ENCODE peak calls at places on chromosomes 2 and 18, in seven cellular contexts. One of them, this sample, is unnamed.

GRCh38 chr2:84846041-84846663 is 34.7 kb downstream of the TRABD2A start:
- DNase-seq in activated CD4-positive, alpha-beta T cell treated with anti-CD3 and anti-CD28 coated beads for 24 hours: no peak
- DNase-seq in hippocampal formation: no peak
- DNase-seq in effector CD4-positive, alpha-beta T cell: peak; percentile 26
- DNase-seq in hepatic stellate cell: peak; percentile 22
- DNase-seq in tibial nerve: no peak
- DNase-seq in activated T-cell treated with anti-CD3 and anti-CD28 coated beads, Interleukin-2, amount 50 U/mL, for 72 hours: peak; percentile 52
- DNase-seq in this sample: no peak

GRCh38 chr18:31739651-31740050 is 21.0 kb downstream of the SLC25A52 start:
- DNase-seq in tibial nerve: no peak
- DNase-seq in effector CD4-positive, alpha-beta T cell: no peak
- DNase-seq in hepatic stellate cell: no peak
- DNase-seq in activated CD4-positive, alpha-beta T cell treated with anti-CD3 and anti-CD28 coated beads for 24 hours: no peak
- DNase-seq in activated T-cell treated with anti-CD3 and anti-CD28 coated beads, Interleukin-2, amount 50 U/mL, for 72 hours: no peak
- DNase-seq in hippocampal formation: no peak
- DNase-seq in this sample: no peak

GRCh38 chr2:17793293-17793692 is 23.0 kb upstream of the MSGN1 start:
- DNase-seq in hepatic stellate cell: no peak
- DNase-seq in activated T-cell treated with anti-CD3 and anti-CD28 coated beads, Interleukin-2, amount 50 U/mL, for 72 hours: no peak
- DNase-seq in hippocampal formation: no peak
- DNase-seq in tibial nerve: no peak
- DNase-seq in activated CD4-positive, alpha-beta T cell treated with anti-CD3 and anti-CD28 coated beads for 24 hours: no peak
- DNase-seq in effector CD4-positive, alpha-beta T cell: no peak
- DNase-seq in this sample: no peak

GRCh38 chr2:241641631-241642030 is 4.1 kb downstream of the ATG4B start:
- DNase-seq in activated T-cell treated with anti-CD3 and anti-CD28 coated beads, Interleukin-2, amount 50 U/mL, for 72 hours: no peak
- DNase-seq in hippocampal formation: no peak
- DNase-seq in activated CD4-positive, alpha-beta T cell treated with anti-CD3 and anti-CD28 coated beads for 24 hours: no peak
- DNase-seq in tibial nerve: no peak
- DNase-seq in hepatic stellate cell: no peak
- DNase-seq in effector CD4-positive, alpha-beta T cell: no peak
- DNase-seq in this sample: no peak

GRCh38 chr2:237922641-237923361 is 44.0 kb upstream of the UBE2F start:
- DNase-seq in hippocampal formation: no peak
- DNase-seq in tibial nerve: no peak
- DNase-seq in effector CD4-positive, alpha-beta T cell: no peak
- DNase-seq in hepatic stellate cell: no peak
- DNase-seq in activated CD4-positive, alpha-beta T cell treated with anti-CD3 and anti-CD28 coated beads for 24 hours: no peak
- DNase-seq in activated T-cell treated with anti-CD3 and anti-CD28 coated beads, Interleukin-2, amount 50 U/mL, for 72 hours: peak; percentile 35
- DNase-seq in this sample: no peak

GRCh38 chr2:120786038-120786437 is 50.4 kb downstream of the GLI2 start:
- DNase-seq in activated CD4-positive, alpha-beta T cell treated with anti-CD3 and anti-CD28 coated beads for 24 hours: no peak
- DNase-seq in hepatic stellate cell: no peak
- DNase-seq in effector CD4-positive, alpha-beta T cell: no peak
- DNase-seq in hippocampal formation: no peak
- DNase-seq in tibial nerve: no peak
- DNase-seq in activated T-cell treated with anti-CD3 and anti-CD28 coated beads, Interleukin-2, amount 50 U/mL, for 72 hours: no peak
- DNase-seq in this sample: no peak

GRCh38 chr2:236176417-236176816 is 8.2 kb upstream of the GBX2 start:
- DNase-seq in effector CD4-positive, alpha-beta T cell: no peak
- DNase-seq in activated CD4-positive, alpha-beta T cell treated with anti-CD3 and anti-CD28 coated beads for 24 hours: no peak
- DNase-seq in hepatic stellate cell: no peak
- DNase-seq in activated T-cell treated with anti-CD3 and anti-CD28 coated beads, Interleukin-2, amount 50 U/mL, for 72 hours: no peak
- DNase-seq in hippocampal formation: no peak
- DNase-seq in tibial nerve: no peak
- DNase-seq in this sample: no peak

GRCh38 chr2:19038096-19039015 is 320.1 kb downstream of the OSR1 start:
- DNase-seq in activated T-cell treated with anti-CD3 and anti-CD28 coated beads, Interleukin-2, amount 50 U/mL, for 72 hours: no peak
- DNase-seq in effector CD4-positive, alpha-beta T cell: no peak
- DNase-seq in activated CD4-positive, alpha-beta T cell treated with anti-CD3 and anti-CD28 coated beads for 24 hours: no peak
- DNase-seq in hippocampal formation: no peak
- DNase-seq in tibial nerve: no peak
- DNase-seq in hepatic stellate cell: peak; percentile 17
- DNase-seq in this sample: no peak

GRCh38 chr2:74131901-74132300 is 15.8 kb downstream of the BOLA3 start:
- DNase-seq in activated T-cell treated with anti-CD3 and anti-CD28 coated beads, Interleukin-2, amount 50 U/mL, for 72 hours: no peak
- DNase-seq in activated CD4-positive, alpha-beta T cell treated with anti-CD3 and anti-CD28 coated beads for 24 hours: no peak
- DNase-seq in effector CD4-positive, alpha-beta T cell: no peak
- DNase-seq in hippocampal formation: no peak
- DNase-seq in tibial nerve: no peak
- DNase-seq in hepatic stellate cell: no peak
- DNase-seq in this sample: no peak

GRCh38 chr2:29462293-29462692 is 347.1 kb downstream of the CLIP4 start:
- DNase-seq in effector CD4-positive, alpha-beta T cell: no peak
- DNase-seq in tibial nerve: no peak
- DNase-seq in hepatic stellate cell: peak; percentile 25
- DNase-seq in activated T-cell treated with anti-CD3 and anti-CD28 coated beads, Interleukin-2, amount 50 U/mL, for 72 hours: no peak
- DNase-seq in hippocampal formation: no peak
- DNase-seq in activated CD4-positive, alpha-beta T cell treated with anti-CD3 and anti-CD28 coated beads for 24 hours: no peak
- DNase-seq in this sample: no peak

GRCh38 chr18:49974079-49974478 is 160.7 kb upstream of the ACAA2 start:
- DNase-seq in hepatic stellate cell: no peak
- DNase-seq in activated CD4-positive, alpha-beta T cell treated with anti-CD3 and anti-CD28 coated beads for 24 hours: no peak
- DNase-seq in tibial nerve: no peak
- DNase-seq in effector CD4-positive, alpha-beta T cell: no peak
- DNase-seq in activated T-cell treated with anti-CD3 and anti-CD28 coated beads, Interleukin-2, amount 50 U/mL, for 72 hours: no peak
- DNase-seq in hippocampal formation: no peak
- DNase-seq in this sample: no peak

GRCh38 chr18:23929362-23929940 is 85.1 kb upstream of the TTC39C start:
- DNase-seq in activated CD4-positive, alpha-beta T cell treated with anti-CD3 and anti-CD28 coated beads for 24 hours: no peak
- DNase-seq in hippocampal formation: no peak
- DNase-seq in effector CD4-positive, alpha-beta T cell: no peak
- DNase-seq in tibial nerve: no peak
- DNase-seq in activated T-cell treated with anti-CD3 and anti-CD28 coated beads, Interleukin-2, amount 50 U/mL, for 72 hours: peak; percentile 16
- DNase-seq in hepatic stellate cell: no peak
- DNase-seq in this sample: no peak

GRCh38 chr2:100957971-100958653 is 44.0 kb upstream of the RPL31 start:
- DNase-seq in activated T-cell treated with anti-CD3 and anti-CD28 coated beads, Interleukin-2, amount 50 U/mL, for 72 hours: no peak
- DNase-seq in hepatic stellate cell: peak; percentile 70
- DNase-seq in hippocampal formation: no peak
- DNase-seq in tibial nerve: peak; percentile 71
- DNase-seq in activated CD4-positive, alpha-beta T cell treated with anti-CD3 and anti-CD28 coated beads for 24 hours: no peak
- DNase-seq in effector CD4-positive, alpha-beta T cell: no peak
- DNase-seq in this sample: peak; percentile 79

GRCh38 chr2:233384811-233385488 is 30.7 kb downstream of the DGKD start:
- DNase-seq in hippocampal formation: no peak
- DNase-seq in tibial nerve: no peak
- DNase-seq in activated CD4-positive, alpha-beta T cell treated with anti-CD3 and anti-CD28 coated beads for 24 hours: no peak
- DNase-seq in hepatic stellate cell: no peak
- DNase-seq in activated T-cell treated with anti-CD3 and anti-CD28 coated beads, Interleukin-2, amount 50 U/mL, for 72 hours: no peak
- DNase-seq in effector CD4-positive, alpha-beta T cell: no peak
- DNase-seq in this sample: no peak

GRCh38 chr2:160742679-160743078 is 249.1 kb upstream of the RBMS1 start:
- DNase-seq in hippocampal formation: no peak
- DNase-seq in activated T-cell treated with anti-CD3 and anti-CD28 coated beads, Interleukin-2, amount 50 U/mL, for 72 hours: no peak
- DNase-seq in hepatic stellate cell: no peak
- DNase-seq in tibial nerve: peak; percentile 11
- DNase-seq in activated CD4-positive, alpha-beta T cell treated with anti-CD3 and anti-CD28 coated beads for 24 hours: no peak
- DNase-seq in effector CD4-positive, alpha-beta T cell: no peak
- DNase-seq in this sample: no peak

GRCh38 chr18:79940126-79940813 is 11.2 kb downstream of the SLC66A2 start:
- DNase-seq in hippocampal formation: no peak
- DNase-seq in activated T-cell treated with anti-CD3 and anti-CD28 coated beads, Interleukin-2, amount 50 U/mL, for 72 hours: no peak
- DNase-seq in effector CD4-positive, alpha-beta T cell: no peak
- DNase-seq in hepatic stellate cell: no peak
- DNase-seq in tibial nerve: no peak
- DNase-seq in activated CD4-positive, alpha-beta T cell treated with anti-CD3 and anti-CD28 coated beads for 24 hours: no peak
- DNase-seq in this sample: no peak

GRCh38 chr2:11824901-11825592 is 78.6 kb downstream of the LPIN1 start:
- DNase-seq in activated CD4-positive, alpha-beta T cell treated with anti-CD3 and anti-CD28 coated beads for 24 hours: no peak
- DNase-seq in effector CD4-positive, alpha-beta T cell: no peak
- DNase-seq in activated T-cell treated with anti-CD3 and anti-CD28 coated beads, Interleukin-2, amount 50 U/mL, for 72 hours: no peak
- DNase-seq in tibial nerve: no peak
- DNase-seq in hippocampal formation: no peak
- DNase-seq in hepatic stellate cell: no peak
- DNase-seq in this sample: no peak

GRCh38 chr2:72778410-72778809 is 47.4 kb downstream of the EXOC6B start:
- DNase-seq in activated CD4-positive, alpha-beta T cell treated with anti-CD3 and anti-CD28 coated beads for 24 hours: no peak
- DNase-seq in hepatic stellate cell: peak; percentile 34
- DNase-seq in activated T-cell treated with anti-CD3 and anti-CD28 coated beads, Interleukin-2, amount 50 U/mL, for 72 hours: no peak
- DNase-seq in effector CD4-positive, alpha-beta T cell: no peak
- DNase-seq in tibial nerve: no peak
- DNase-seq in hippocampal formation: no peak
- DNase-seq in this sample: no peak

GRCh38 chr2:19746611-19747309 is 155.0 kb downstream of the TTC32 start:
- DNase-seq in hepatic stellate cell: peak; percentile 39
- DNase-seq in activated T-cell treated with anti-CD3 and anti-CD28 coated beads, Interleukin-2, amount 50 U/mL, for 72 hours: peak; percentile 20
- DNase-seq in hippocampal formation: no peak
- DNase-seq in effector CD4-positive, alpha-beta T cell: no peak
- DNase-seq in activated CD4-positive, alpha-beta T cell treated with anti-CD3 and anti-CD28 coated beads for 24 hours: no peak
- DNase-seq in tibial nerve: no peak
- DNase-seq in this sample: no peak

GRCh38 chr2:206438196-206438727 is 5.1 kb upstream of the ADAM23 start:
- DNase-seq in hippocampal formation: no peak
- DNase-seq in hepatic stellate cell: no peak
- DNase-seq in activated CD4-positive, alpha-beta T cell treated with anti-CD3 and anti-CD28 coated beads for 24 hours: no peak
- DNase-seq in effector CD4-positive, alpha-beta T cell: no peak
- DNase-seq in activated T-cell treated with anti-CD3 and anti-CD28 coated beads, Interleukin-2, amount 50 U/mL, for 72 hours: no peak
- DNase-seq in tibial nerve: no peak
- DNase-seq in this sample: no peak

GRCh38 chr2:85795331-85796045 is 41.7 kb downstream of the ATOH8 start:
- DNase-seq in hepatic stellate cell: no peak
- DNase-seq in tibial nerve: no peak
- DNase-seq in activated CD4-positive, alpha-beta T cell treated with anti-CD3 and anti-CD28 coated beads for 24 hours: no peak
- DNase-seq in hippocampal formation: no peak
- DNase-seq in effector CD4-positive, alpha-beta T cell: no peak
- DNase-seq in activated T-cell treated with anti-CD3 and anti-CD28 coated beads, Interleukin-2, amount 50 U/mL, for 72 hours: no peak
- DNase-seq in this sample: no peak

GRCh38 chr2:43021791-43022500 is 204.5 kb downstream of the ZFP36L2 start:
- DNase-seq in tibial nerve: no peak
- DNase-seq in activated T-cell treated with anti-CD3 and anti-CD28 coated beads, Interleukin-2, amount 50 U/mL, for 72 hours: no peak
- DNase-seq in effector CD4-positive, alpha-beta T cell: no peak
- DNase-seq in hepatic stellate cell: no peak
- DNase-seq in hippocampal formation: peak; percentile 71
- DNase-seq in activated CD4-positive, alpha-beta T cell treated with anti-CD3 and anti-CD28 coated beads for 24 hours: no peak
- DNase-seq in this sample: no peak

GRCh38 chr2:241722896-241723454 is 11.5 kb upstream of the D2HGDH start:
- DNase-seq in activated CD4-positive, alpha-beta T cell treated with anti-CD3 and anti-CD28 coated beads for 24 hours: no peak
- DNase-seq in activated T-cell treated with anti-CD3 and anti-CD28 coated beads, Interleukin-2, amount 50 U/mL, for 72 hours: no peak
- DNase-seq in hippocampal formation: no peak
- DNase-seq in effector CD4-positive, alpha-beta T cell: no peak
- DNase-seq in hepatic stellate cell: no peak
- DNase-seq in tibial nerve: no peak
- DNase-seq in this sample: no peak

GRCh38 chr2:219662566-219662965 is 35.1 kb downstream of the SLC4A3 start:
- DNase-seq in hippocampal formation: no peak
- DNase-seq in activated T-cell treated with anti-CD3 and anti-CD28 coated beads, Interleukin-2, amount 50 U/mL, for 72 hours: no peak
- DNase-seq in activated CD4-positive, alpha-beta T cell treated with anti-CD3 and anti-CD28 coated beads for 24 hours: no peak
- DNase-seq in effector CD4-positive, alpha-beta T cell: no peak
- DNase-seq in hepatic stellate cell: no peak
- DNase-seq in tibial nerve: no peak
- DNase-seq in this sample: no peak

GRCh38 chr2:238379096-238379810 is 47.5 kb upstream of the ASB1 start:
- DNase-seq in tibial nerve: no peak
- DNase-seq in activated CD4-positive, alpha-beta T cell treated with anti-CD3 and anti-CD28 coated beads for 24 hours: no peak
- DNase-seq in hepatic stellate cell: peak; percentile 68
- DNase-seq in activated T-cell treated with anti-CD3 and anti-CD28 coated beads, Interleukin-2, amount 50 U/mL, for 72 hours: peak; percentile 44
- DNase-seq in hippocampal formation: no peak
- DNase-seq in effector CD4-positive, alpha-beta T cell: no peak
- DNase-seq in this sample: no peak

GRCh38 chr2:53131416-53131815 is 636.2 kb upstream of the CHAC2 start:
- DNase-seq in activated T-cell treated with anti-CD3 and anti-CD28 coated beads, Interleukin-2, amount 50 U/mL, for 72 hours: no peak
- DNase-seq in tibial nerve: no peak
- DNase-seq in hippocampal formation: no peak
- DNase-seq in activated CD4-positive, alpha-beta T cell treated with anti-CD3 and anti-CD28 coated beads for 24 hours: no peak
- DNase-seq in hepatic stellate cell: no peak
- DNase-seq in effector CD4-positive, alpha-beta T cell: no peak
- DNase-seq in this sample: no peak

GRCh38 chr2:165044505-165045303 is 89.4 kb upstream of the SLC38A11 start:
- DNase-seq in activated CD4-positive, alpha-beta T cell treated with anti-CD3 and anti-CD28 coated beads for 24 hours: no peak
- DNase-seq in tibial nerve: no peak
- DNase-seq in hepatic stellate cell: no peak
- DNase-seq in effector CD4-positive, alpha-beta T cell: no peak
- DNase-seq in hippocampal formation: no peak
- DNase-seq in activated T-cell treated with anti-CD3 and anti-CD28 coated beads, Interleukin-2, amount 50 U/mL, for 72 hours: no peak
- DNase-seq in this sample: no peak

GRCh38 chr18:75124551-75124950 is 84.4 kb downstream of the PTGR3 start:
- DNase-seq in effector CD4-positive, alpha-beta T cell: no peak
- DNase-seq in hepatic stellate cell: no peak
- DNase-seq in activated CD4-positive, alpha-beta T cell treated with anti-CD3 and anti-CD28 coated beads for 24 hours: no peak
- DNase-seq in tibial nerve: no peak
- DNase-seq in hippocampal formation: no peak
- DNase-seq in activated T-cell treated with anti-CD3 and anti-CD28 coated beads, Interleukin-2, amount 50 U/mL, for 72 hours: no peak
- DNase-seq in this sample: no peak

GRCh38 chr2:31012384-31012783 is 125.9 kb downstream of the GALNT14 start:
- DNase-seq in tibial nerve: no peak
- DNase-seq in activated CD4-positive, alpha-beta T cell treated with anti-CD3 and anti-CD28 coated beads for 24 hours: no peak
- DNase-seq in hippocampal formation: no peak
- DNase-seq in effector CD4-positive, alpha-beta T cell: no peak
- DNase-seq in hepatic stellate cell: no peak
- DNase-seq in activated T-cell treated with anti-CD3 and anti-CD28 coated beads, Interleukin-2, amount 50 U/mL, for 72 hours: no peak
- DNase-seq in this sample: no peak

GRCh38 chr2:237552911-237553310 is 13.5 kb upstream of the PRLH start:
- DNase-seq in activated CD4-positive, alpha-beta T cell treated with anti-CD3 and anti-CD28 coated beads for 24 hours: no peak
- DNase-seq in tibial nerve: no peak
- DNase-seq in hippocampal formation: no peak
- DNase-seq in hepatic stellate cell: no peak
- DNase-seq in effector CD4-positive, alpha-beta T cell: no peak
- DNase-seq in activated T-cell treated with anti-CD3 and anti-CD28 coated beads, Interleukin-2, amount 50 U/mL, for 72 hours: no peak
- DNase-seq in this sample: no peak

GRCh38 chr2:210964141-210964764 is 407.9 kb downstream of the CPS1 start:
- DNase-seq in hepatic stellate cell: no peak
- DNase-seq in tibial nerve: no peak
- DNase-seq in hippocampal formation: no peak
- DNase-seq in effector CD4-positive, alpha-beta T cell: no peak
- DNase-seq in activated T-cell treated with anti-CD3 and anti-CD28 coated beads, Interleukin-2, amount 50 U/mL, for 72 hours: no peak
- DNase-seq in activated CD4-positive, alpha-beta T cell treated with anti-CD3 and anti-CD28 coated beads for 24 hours: no peak
- DNase-seq in this sample: no peak

GRCh38 chr2:37766087-37766486 is 94.6 kb upstream of the CDC42EP3 start:
- DNase-seq in tibial nerve: no peak
- DNase-seq in activated CD4-positive, alpha-beta T cell treated with anti-CD3 and anti-CD28 coated beads for 24 hours: no peak
- DNase-seq in hepatic stellate cell: no peak
- DNase-seq in activated T-cell treated with anti-CD3 and anti-CD28 coated beads, Interleukin-2, amount 50 U/mL, for 72 hours: no peak
- DNase-seq in effector CD4-positive, alpha-beta T cell: no peak
- DNase-seq in hippocampal formation: no peak
- DNase-seq in this sample: no peak

GRCh38 chr2:38128653-38129052 is 52.7 kb upstream of the CYP1B1 start:
- DNase-seq in activated T-cell treated with anti-CD3 and anti-CD28 coated beads, Interleukin-2, amount 50 U/mL, for 72 hours: no peak
- DNase-seq in activated CD4-positive, alpha-beta T cell treated with anti-CD3 and anti-CD28 coated beads for 24 hours: no peak
- DNase-seq in tibial nerve: peak; percentile 71
- DNase-seq in hippocampal formation: no peak
- DNase-seq in effector CD4-positive, alpha-beta T cell: no peak
- DNase-seq in hepatic stellate cell: no peak
- DNase-seq in this sample: peak; percentile 47

GRCh38 chr18:56309104-56309503 is 329.3 kb downstream of the TXNL1 start:
- DNase-seq in tibial nerve: no peak
- DNase-seq in hippocampal formation: no peak
- DNase-seq in effector CD4-positive, alpha-beta T cell: no peak
- DNase-seq in activated T-cell treated with anti-CD3 and anti-CD28 coated beads, Interleukin-2, amount 50 U/mL, for 72 hours: no peak
- DNase-seq in hepatic stellate cell: no peak
- DNase-seq in activated CD4-positive, alpha-beta T cell treated with anti-CD3 and anti-CD28 coated beads for 24 hours: no peak
- DNase-seq in this sample: no peak

GRCh38 chr2:229492034-229492433 is 220.9 kb upstream of the PID1 start:
- DNase-seq in tibial nerve: no peak
- DNase-seq in activated T-cell treated with anti-CD3 and anti-CD28 coated beads, Interleukin-2, amount 50 U/mL, for 72 hours: no peak
- DNase-seq in hepatic stellate cell: no peak
- DNase-seq in activated CD4-positive, alpha-beta T cell treated with anti-CD3 and anti-CD28 coated beads for 24 hours: no peak
- DNase-seq in hippocampal formation: no peak
- DNase-seq in effector CD4-positive, alpha-beta T cell: no peak
- DNase-seq in this sample: no peak

GRCh38 chr2:117603569-117603968 is 210.9 kb upstream of the DDX18 start:
- DNase-seq in effector CD4-positive, alpha-beta T cell: no peak
- DNase-seq in hippocampal formation: no peak
- DNase-seq in activated T-cell treated with anti-CD3 and anti-CD28 coated beads, Interleukin-2, amount 50 U/mL, for 72 hours: no peak
- DNase-seq in activated CD4-positive, alpha-beta T cell treated with anti-CD3 and anti-CD28 coated beads for 24 hours: no peak
- DNase-seq in hepatic stellate cell: no peak
- DNase-seq in tibial nerve: no peak
- DNase-seq in this sample: no peak

GRCh38 chr2:11753452-11753885 is 7.0 kb downstream of the LPIN1 start:
- DNase-seq in tibial nerve: no peak
- DNase-seq in hepatic stellate cell: no peak
- DNase-seq in effector CD4-positive, alpha-beta T cell: peak; percentile 55
- DNase-seq in activated T-cell treated with anti-CD3 and anti-CD28 coated beads, Interleukin-2, amount 50 U/mL, for 72 hours: no peak
- DNase-seq in hippocampal formation: no peak
- DNase-seq in activated CD4-positive, alpha-beta T cell treated with anti-CD3 and anti-CD28 coated beads for 24 hours: no peak
- DNase-seq in this sample: peak; percentile 82

GRCh38 chr2:43269074-43269572 is 42.7 kb upstream of the ZFP36L2 start:
- DNase-seq in tibial nerve: peak; percentile 81
- DNase-seq in hepatic stellate cell: peak; percentile 92
- DNase-seq in activated T-cell treated with anti-CD3 and anti-CD28 coated beads, Interleukin-2, amount 50 U/mL, for 72 hours: no peak
- DNase-seq in effector CD4-positive, alpha-beta T cell: no peak
- DNase-seq in hippocampal formation: no peak
- DNase-seq in activated CD4-positive, alpha-beta T cell treated with anti-CD3 and anti-CD28 coated beads for 24 hours: no peak
- DNase-seq in this sample: peak; percentile 92